ENCODE peak calls at places on chromosome 17, in eight cellular contexts. D is H9; E is heart left ventricle; B is kidney epithelial cell; G is colonic mucosa; Z is neuronal stem cell; V is CD8-positive, alpha-beta T cell; S is stomach. U is an unnamed sample.
A peak's percentile ranks its signal among the peaks of the same experiment; 100 is the strongest.

GRCh38 chr17:36728030-36728991 is 126.9 kb downstream of the MRM1 start:
- DNase-seq in Z (no peak), S (no peak), B (no peak), G (no peak), D (no peak), V (no peak), E (no peak), U (no peak)

GRCh38 chr17:27572665-27573064 is 58.3 kb upstream of the LGALS9 start:
- DNase-seq in S (no peak), Z (no peak), V (no peak), B (no peak), G (no peak), E (no peak), D (no peak), U (no peak)

GRCh38 chr17:54991567-54991966 is 23.0 kb downstream of the STXBP4 start:
- DNase-seq in V (no peak), D (no peak), E (no peak), S (no peak), G (no peak), Z (no peak), B (no peak), U (no peak)

GRCh38 chr17:28398280-28398981 is 7.6 kb downstream of the SLC46A1 start:
- DNase-seq in D (no peak), B (no peak), V (no peak), E (no peak), S (no peak), G (no peak), Z (no peak), U (no peak)

GRCh38 chr17:61354895-61355294 is 44.7 kb upstream of the TBX2 start:
- DNase-seq in V (no peak), D (peak; percentile 58), G (no peak), B (no peak), Z (no peak), E (no peak), S (no peak), U (no peak)

GRCh38 chr17:50953831-50954601 is 87.9 kb upstream of the TOB1 start:
- DNase-seq in E (peak; percentile 63), Z (no peak), D (peak; percentile 93), G (no peak), B (no peak), V (no peak), S (no peak), U (peak; percentile 57)

GRCh38 chr17:61444075-61444474 is 8.1 kb upstream of the TBX4 start:
- DNase-seq in B (no peak), E (no peak), G (no peak), S (no peak), D (no peak), V (no peak), Z (no peak), U (no peak)

GRCh38 chr17:36731806-36732205 is 130.4 kb downstream of the MRM1 start:
- DNase-seq in E (no peak), D (peak; percentile 91), G (no peak), Z (peak; percentile 57), B (no peak), S (no peak), V (no peak), U (peak; percentile 13)

GRCh38 chr17:7850970-7851437 is 3.9 kb upstream of the TMEM88 start:
- DNase-seq in E (no peak), D (no peak), S (no peak), B (no peak), G (peak; percentile 23), V (peak; percentile 36), Z (no peak), U (peak; percentile 31)

GRCh38 chr17:73786286-73786743 is 142.1 kb upstream of the SDK2 start:
- DNase-seq in V (no peak), B (no peak), E (no peak), S (peak; percentile 63), D (peak; percentile 80), Z (peak; percentile 71), G (peak; percentile 88), U (no peak)

GRCh38 chr17:39114744-39115534 is 36.5 kb downstream of the PLXDC1 start:
- DNase-seq in Z (no peak), B (no peak), G (no peak), E (peak; percentile 19), S (no peak), D (no peak), V (no peak), U (no peak)

GRCh38 chr17:81719410-81720266 is 7.6 kb downstream of the SLC25A10 start:
- DNase-seq in Z (no peak), B (no peak), V (no peak), E (no peak), D (no peak), G (no peak), S (no peak), U (no peak)

GRCh38 chr17:4140125-4140524 is 2.7 kb downstream of the ZZEF1 start:
- DNase-seq in G (no peak), V (no peak), Z (no peak), S (no peak), D (no peak), B (no peak), E (no peak), U (no peak)

GRCh38 chr17:83067718-83068261 is 11.6 kb upstream of the METRNL start:
- DNase-seq in Z (no peak), D (no peak), G (no peak), S (no peak), B (no peak), V (no peak), E (peak; percentile 31), U (peak; percentile 40)

GRCh38 chr17:2853722-2854580 is 57.7 kb downstream of the RAP1GAP2 start:
- DNase-seq in Z (no peak), E (peak; percentile 53), V (peak; percentile 9), G (peak; percentile 53), S (peak; percentile 55), D (no peak), B (no peak), U (peak; percentile 48)

GRCh38 chr17:43907425-43907981 is at the start of gene MPP2:
- DNase-seq in S (peak; percentile 73), E (peak; percentile 75), B (no peak), D (peak; percentile 94), G (peak; percentile 67), V (peak; percentile 59), Z (peak; percentile 84), U (peak; percentile 85)

GRCh38 chr17:29712677-29713076 is 90.0 kb upstream of the CORO6 start:
- DNase-seq in G (no peak), S (no peak), V (no peak), B (no peak), Z (no peak), E (no peak), D (no peak), U (no peak)
- H3K27me3 ChIP-seq in G (no peaks in the 10 kb centered on the region), S (no peaks in the 10 kb centered on the region), V (no peaks in the 10 kb centered on the region), B (no peaks in the 10 kb centered on the region), Z (no peaks in the 10 kb centered on the region), E (no peaks in the 10 kb centered on the region), D (no peaks in the 10 kb centered on the region), U (no peaks in the 10 kb centered on the region)

DNA sequence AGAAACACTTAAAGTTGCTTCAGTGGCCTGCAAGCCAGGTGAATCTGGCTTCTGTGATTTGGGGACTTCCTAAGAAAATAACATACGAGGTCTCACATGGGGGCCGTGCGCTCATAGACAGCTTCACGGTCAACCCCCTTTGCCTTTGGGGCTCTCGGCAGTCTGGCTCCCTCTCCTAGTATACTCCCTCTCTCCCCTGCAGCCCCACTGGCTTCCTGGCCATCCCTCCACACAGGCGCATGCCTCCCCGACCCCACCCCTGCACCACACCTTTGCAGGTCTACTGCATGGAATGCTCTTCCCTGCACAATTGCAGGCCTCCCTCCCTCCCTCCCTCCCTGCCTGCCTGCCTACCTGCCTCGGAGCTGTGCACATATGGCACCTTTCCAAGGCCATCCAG is 127.7 kb downstream of the RBFOX3 start:
- DNase-seq in V (no peak), B (no peak), S (no peak), Z (no peak), E (no peak), G (no peak), D (peak; percentile 69), U (no peak)
- H3K27me3 ChIP-seq in V (peaks cover 11% of the 10 kb centered on the region), B (peaks cover 16% of the 10 kb centered on the region), S (peaks cover 4% of the 10 kb centered on the region), Z (peaks cover 9% of the 10 kb centered on the region), E (peaks cover 71% of the 10 kb centered on the region), G (no peaks in the 10 kb centered on the region), D (no peaks in the 10 kb centered on the region), U (peaks cover 4% of the 10 kb centered on the region)

DNA sequence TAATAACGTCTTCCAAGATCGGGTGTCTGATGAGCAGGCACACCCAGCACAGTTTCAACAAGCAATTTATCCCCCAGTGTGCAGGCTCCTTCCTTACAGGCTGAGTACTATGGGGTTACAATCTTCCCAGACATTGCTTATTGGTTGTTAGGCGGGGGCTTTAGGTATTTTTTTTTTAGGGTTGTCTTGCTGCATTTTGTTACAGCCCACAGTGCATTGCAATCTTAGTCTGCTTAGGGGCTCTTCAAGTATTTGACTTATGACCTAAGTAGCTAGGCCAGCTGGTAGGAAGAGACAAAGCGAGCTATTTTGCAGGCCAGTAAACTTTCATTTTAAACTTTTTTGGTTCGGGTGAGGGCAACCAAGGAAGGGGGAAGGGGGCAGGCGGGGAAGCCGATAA is 5.8 kb downstream of the PLD6 start:
- DNase-seq in D (no peak), B (no peak), E (no peak), Z (no peak), S (no peak), V (no peak), G (no peak), U (no peak)
- H3K27me3 ChIP-seq in D (no peaks in the 10 kb centered on the region), B (no peaks in the 10 kb centered on the region), E (no peaks in the 10 kb centered on the region), Z (no peaks in the 10 kb centered on the region), S (no peaks in the 10 kb centered on the region), V (no peaks in the 10 kb centered on the region), G (no peaks in the 10 kb centered on the region), U (no peaks in the 10 kb centered on the region)

GRCh38 chr17:19717031-19717360 is 612 bp upstream of the SLC47A2 start:
- DNase-seq in V (no peak), B (no peak), D (no peak), Z (no peak), G (no peak), E (no peak), S (no peak), U (peak; percentile 9)
- H3K27me3 ChIP-seq in V (no peaks in the 10 kb centered on the region), B (peaks cover 15% of the 10 kb centered on the region), D (no peaks in the 10 kb centered on the region), Z (peaks cover 20% of the 10 kb centered on the region), G (no peaks in the 10 kb centered on the region), E (no peaks in the 10 kb centered on the region), S (no peaks in the 10 kb centered on the region), U (no peaks in the 10 kb centered on the region)